ENCODE peak calls at places on chromosomes 13 and 19, in eight cellular contexts. One of them, this sample, is unnamed.

GRCh38 chr19:11138659-11139526 is 16.7 kb downstream of the SPC24 start:
- DNase-seq in ovary: peak
- DNase-seq in GM12878: no peak
- DNase-seq in thoracic aorta: peak
- DNase-seq in psoas muscle: peak
- DNase-seq in HFF-Myc: no peak
- DNase-seq in colonic mucosa: peak
- DNase-seq in PC-9: peak
- DNase-seq in this sample: peak

GRCh38 chr19:4922530-4923378 is 13.5 kb downstream of the UHRF1 start:
- DNase-seq in colonic mucosa: no peak
- DNase-seq in PC-9: no peak
- DNase-seq in ovary: no peak
- DNase-seq in thoracic aorta: no peak
- DNase-seq in psoas muscle: no peak
- DNase-seq in HFF-Myc: no peak
- DNase-seq in GM12878: no peak
- DNase-seq in this sample: no peak

GRCh38 chr13:24683833-24684599 is 3.8 kb downstream of the ATP12A start:
- DNase-seq in HFF-Myc: no peak
- DNase-seq in ovary: no peak
- DNase-seq in GM12878: no peak
- DNase-seq in PC-9: no peak
- DNase-seq in colonic mucosa: peak
- DNase-seq in thoracic aorta: no peak
- DNase-seq in psoas muscle: peak
- DNase-seq in this sample: no peak

GRCh38 chr13:41590122-41590521 is 132.8 kb downstream of the RGCC start:
- DNase-seq in thoracic aorta: no peak
- DNase-seq in psoas muscle: no peak
- DNase-seq in PC-9: no peak
- DNase-seq in HFF-Myc: no peak
- DNase-seq in colonic mucosa: no peak
- DNase-seq in GM12878: no peak
- DNase-seq in ovary: no peak
- DNase-seq in this sample: no peak

GRCh38 chr13:35785563-35786327 is 309.3 kb upstream of the MAB21L1 start:
- DNase-seq in colonic mucosa: no peak
- DNase-seq in ovary: no peak
- DNase-seq in HFF-Myc: no peak
- DNase-seq in psoas muscle: no peak
- DNase-seq in thoracic aorta: no peak
- DNase-seq in GM12878: no peak
- DNase-seq in PC-9: no peak
- DNase-seq in this sample: no peak

GRCh38 chr19:21580818-21581217 is 75.4 kb downstream of the ZNF429 start:
- DNase-seq in HFF-Myc: no peak
- DNase-seq in colonic mucosa: no peak
- DNase-seq in GM12878: no peak
- DNase-seq in thoracic aorta: no peak
- DNase-seq in ovary: no peak
- DNase-seq in psoas muscle: no peak
- DNase-seq in PC-9: no peak
- DNase-seq in this sample: no peak

GRCh38 chr19:13103961-13104847 is 1.5 kb upstream of the LYL1 start:
- DNase-seq in thoracic aorta: no peak
- DNase-seq in psoas muscle: peak
- DNase-seq in PC-9: no peak
- DNase-seq in ovary: peak
- DNase-seq in colonic mucosa: peak
- DNase-seq in HFF-Myc: no peak
- DNase-seq in GM12878: no peak
- DNase-seq in this sample: peak

GRCh38 chr13:50393641-50394040 is 378.4 kb downstream of the KCNRG start:
- DNase-seq in ovary: no peak
- DNase-seq in psoas muscle: no peak
- DNase-seq in thoracic aorta: no peak
- DNase-seq in PC-9: no peak
- DNase-seq in HFF-Myc: no peak
- DNase-seq in colonic mucosa: no peak
- DNase-seq in GM12878: no peak
- DNase-seq in this sample: no peak

GRCh38 chr13:111115051-111115840 is at the start of gene ARHGEF7:
- DNase-seq in PC-9: no peak
- DNase-seq in psoas muscle: peak
- DNase-seq in colonic mucosa: no peak
- DNase-seq in ovary: peak
- DNase-seq in thoracic aorta: no peak
- DNase-seq in GM12878: no peak
- DNase-seq in HFF-Myc: no peak
- DNase-seq in this sample: no peak

GRCh38 chr13:111384441-111385181 is 64.2 kb downstream of the TEX29 start:
- DNase-seq in PC-9: no peak
- DNase-seq in psoas muscle: no peak
- DNase-seq in colonic mucosa: no peak
- DNase-seq in GM12878: no peak
- DNase-seq in thoracic aorta: no peak
- DNase-seq in HFF-Myc: no peak
- DNase-seq in ovary: no peak
- DNase-seq in this sample: no peak

GRCh38 chr13:27708325-27708724 is 84.0 kb upstream of the GSX1 start:
- DNase-seq in GM12878: no peak
- DNase-seq in psoas muscle: no peak
- DNase-seq in HFF-Myc: no peak
- DNase-seq in PC-9: no peak
- DNase-seq in colonic mucosa: no peak
- DNase-seq in thoracic aorta: no peak
- DNase-seq in ovary: no peak
- DNase-seq in this sample: no peak

GRCh38 chr13:110371550-110372465 is 64.7 kb downstream of the COL4A2 start:
- DNase-seq in HFF-Myc: no peak
- DNase-seq in psoas muscle: no peak
- DNase-seq in thoracic aorta: no peak
- DNase-seq in GM12878: peak
- DNase-seq in PC-9: no peak
- DNase-seq in ovary: no peak
- DNase-seq in colonic mucosa: no peak
- DNase-seq in this sample: no peak

GRCh38 chr13:46297338-46297737 is 85.6 kb downstream of the LRRC63 start:
- DNase-seq in ovary: no peak
- DNase-seq in PC-9: no peak
- DNase-seq in GM12878: no peak
- DNase-seq in thoracic aorta: no peak
- DNase-seq in colonic mucosa: no peak
- DNase-seq in psoas muscle: no peak
- DNase-seq in HFF-Myc: no peak
- DNase-seq in this sample: no peak

GRCh38 chr19:54206831-54207177 is 6.1 kb downstream of the RPS9 start:
- DNase-seq in ovary: no peak
- DNase-seq in thoracic aorta: no peak
- DNase-seq in colonic mucosa: no peak
- DNase-seq in GM12878: no peak
- DNase-seq in HFF-Myc: no peak
- DNase-seq in psoas muscle: no peak
- DNase-seq in PC-9: no peak
- DNase-seq in this sample: no peak

GRCh38 chr13:98571955-98572662 is 4.8 kb downstream of the STK24 start:
- DNase-seq in HFF-Myc: peak
- DNase-seq in ovary: no peak
- DNase-seq in psoas muscle: peak
- DNase-seq in colonic mucosa: peak
- DNase-seq in thoracic aorta: no peak
- DNase-seq in PC-9: peak
- DNase-seq in GM12878: no peak
- DNase-seq in this sample: no peak

GRCh38 chr19:35027851-35028599 is 2.2 kb upstream of the SCN1B start:
- DNase-seq in GM12878: no peak
- DNase-seq in PC-9: no peak
- DNase-seq in ovary: no peak
- DNase-seq in colonic mucosa: no peak
- DNase-seq in psoas muscle: peak
- DNase-seq in HFF-Myc: no peak
- DNase-seq in thoracic aorta: no peak
- DNase-seq in this sample: no peak

GRCh38 chr13:114048463-114048862 is 74.6 kb upstream of the C13orf46 start:
- DNase-seq in colonic mucosa: no peak
- DNase-seq in HFF-Myc: no peak
- DNase-seq in psoas muscle: no peak
- DNase-seq in PC-9: no peak
- DNase-seq in thoracic aorta: no peak
- DNase-seq in GM12878: no peak
- DNase-seq in ovary: no peak
- DNase-seq in this sample: no peak

GRCh38 chr19:47848425-47848824 is 10.6 kb upstream of the TPRX2 start:
- DNase-seq in colonic mucosa: no peak
- DNase-seq in PC-9: no peak
- DNase-seq in HFF-Myc: no peak
- DNase-seq in GM12878: no peak
- DNase-seq in thoracic aorta: no peak
- DNase-seq in ovary: no peak
- DNase-seq in psoas muscle: no peak
- DNase-seq in this sample: no peak
- H3K4me3 ChIP-seq in colonic mucosa: no peak
- H3K4me3 ChIP-seq in PC-9: no peak
- H3K4me3 ChIP-seq in HFF-Myc: no peak
- H3K4me3 ChIP-seq in GM12878: no peak
- H3K4me3 ChIP-seq in thoracic aorta: no peak
- H3K4me3 ChIP-seq in ovary: no peak
- H3K4me3 ChIP-seq in psoas muscle: no peak
- H3K4me3 ChIP-seq in this sample: no peak

GRCh38 chr13:74036373-74036772 is 97.8 kb downstream of the KLF12 start:
- DNase-seq in GM12878: no peak
- DNase-seq in psoas muscle: no peak
- DNase-seq in HFF-Myc: no peak
- DNase-seq in thoracic aorta: no peak
- DNase-seq in colonic mucosa: no peak
- DNase-seq in ovary: no peak
- DNase-seq in PC-9: peak
- DNase-seq in this sample: no peak

GRCh38 chr13:74037762-74038161 is 96.4 kb downstream of the KLF12 start:
- DNase-seq in PC-9: no peak
- DNase-seq in HFF-Myc: no peak
- DNase-seq in thoracic aorta: no peak
- DNase-seq in GM12878: no peak
- DNase-seq in ovary: no peak
- DNase-seq in colonic mucosa: no peak
- DNase-seq in psoas muscle: no peak
- DNase-seq in this sample: no peak

GRCh38 chr13:74039667-74040066 is 94.5 kb downstream of the KLF12 start:
- DNase-seq in PC-9: no peak
- DNase-seq in GM12878: no peak
- DNase-seq in HFF-Myc: no peak
- DNase-seq in ovary: no peak
- DNase-seq in colonic mucosa: no peak
- DNase-seq in thoracic aorta: no peak
- DNase-seq in psoas muscle: no peak
- DNase-seq in this sample: no peak

GRCh38 chr13:74039154-74039553 is 95.0 kb downstream of the KLF12 start:
- DNase-seq in GM12878: no peak
- DNase-seq in PC-9: no peak
- DNase-seq in thoracic aorta: no peak
- DNase-seq in psoas muscle: no peak
- DNase-seq in ovary: no peak
- DNase-seq in HFF-Myc: no peak
- DNase-seq in colonic mucosa: no peak
- DNase-seq in this sample: no peak

DNA sequence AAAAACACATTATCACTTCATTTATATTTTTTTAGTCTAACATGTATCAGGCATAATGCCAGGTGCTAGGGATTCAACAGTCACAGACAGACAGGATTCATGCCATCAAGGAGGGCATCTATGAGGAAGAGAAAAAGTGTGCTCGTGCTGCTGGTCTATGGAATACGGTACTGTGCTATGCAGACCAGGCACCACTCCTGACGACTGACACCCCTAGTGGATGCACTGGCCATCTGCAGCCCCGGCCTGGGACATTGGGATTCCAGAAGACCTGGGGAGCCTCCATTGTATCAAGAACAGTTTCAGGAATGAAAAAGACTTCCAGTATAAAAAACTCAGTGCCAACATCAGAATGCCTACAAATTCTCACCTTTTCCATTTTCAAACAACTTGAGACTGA is 94.0 kb downstream of the KLF12 start:
- DNase-seq in colonic mucosa: peak
- DNase-seq in HFF-Myc: peak
- DNase-seq in psoas muscle: peak
- DNase-seq in ovary: peak
- DNase-seq in PC-9: no peak
- DNase-seq in thoracic aorta: no peak
- DNase-seq in GM12878: no peak
- DNase-seq in this sample: no peak
- TF ChIP-seq CTCF in colonic mucosa: peak
- TF ChIP-seq CTCF in HFF-Myc: peak
- TF ChIP-seq CTCF in psoas muscle: peak
- TF ChIP-seq CTCF in ovary: no peak
- TF ChIP-seq CTCF in PC-9: peak
- TF ChIP-seq CTCF in thoracic aorta: peak
- TF ChIP-seq CTCF in GM12878: peak
- TF ChIP-seq CTCF in this sample: peak

GRCh38 chr19:50326101-50326664 is 3.0 kb downstream of the KCNC3 start:
- DNase-seq in psoas muscle: no peak
- DNase-seq in colonic mucosa: no peak
- DNase-seq in PC-9: no peak
- DNase-seq in GM12878: no peak
- DNase-seq in HFF-Myc: no peak
- DNase-seq in thoracic aorta: no peak
- DNase-seq in ovary: no peak
- DNase-seq in this sample: no peak
- H3K4me3 ChIP-seq in psoas muscle: no peak
- H3K4me3 ChIP-seq in colonic mucosa: no peak
- H3K4me3 ChIP-seq in PC-9: no peak
- H3K4me3 ChIP-seq in GM12878: no peak
- H3K4me3 ChIP-seq in HFF-Myc: no peak
- H3K4me3 ChIP-seq in thoracic aorta: peak
- H3K4me3 ChIP-seq in ovary: no peak
- H3K4me3 ChIP-seq in this sample: no peak

GRCh38 chr13:61286148-61286745 is 129.4 kb downstream of the PCDH20 start:
- DNase-seq in GM12878: no peak
- DNase-seq in PC-9: no peak
- DNase-seq in colonic mucosa: no peak
- DNase-seq in ovary: no peak
- DNase-seq in psoas muscle: no peak
- DNase-seq in thoracic aorta: no peak
- DNase-seq in HFF-Myc: no peak
- DNase-seq in this sample: no peak
- TF ChIP-seq CTCF in GM12878: peak
- TF ChIP-seq CTCF in PC-9: peak
- TF ChIP-seq CTCF in colonic mucosa: no peak
- TF ChIP-seq CTCF in ovary: no peak
- TF ChIP-seq CTCF in psoas muscle: no peak
- TF ChIP-seq CTCF in thoracic aorta: no peak
- TF ChIP-seq CTCF in HFF-Myc: no peak
- TF ChIP-seq CTCF in this sample: peak

DNA sequence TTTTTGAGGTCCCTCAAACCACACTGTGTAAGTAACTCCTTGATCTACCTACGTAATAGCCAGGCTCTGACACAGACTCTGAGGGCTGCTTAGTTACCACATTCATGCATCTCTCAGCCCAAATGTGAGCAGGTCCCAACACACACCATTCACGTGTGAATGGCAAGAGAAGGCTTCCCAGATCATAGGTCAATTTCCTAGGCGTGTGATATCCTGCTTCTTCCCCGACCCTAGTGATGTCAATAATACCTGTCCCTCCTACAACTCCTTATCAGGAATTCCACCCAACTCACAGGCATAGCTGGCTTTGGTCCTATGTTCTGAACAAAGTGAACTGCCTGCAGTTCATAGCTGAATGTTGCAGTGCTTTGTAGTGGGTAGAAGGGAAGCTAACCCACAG is 334.5 kb downstream of the RFC3 start:
- DNase-seq in HFF-Myc: no peak
- DNase-seq in PC-9: no peak
- DNase-seq in psoas muscle: no peak
- DNase-seq in ovary: no peak
- DNase-seq in thoracic aorta: no peak
- DNase-seq in colonic mucosa: peak
- DNase-seq in GM12878: no peak
- DNase-seq in this sample: no peak
- H3K4me3 ChIP-seq in HFF-Myc: no peak
- H3K4me3 ChIP-seq in PC-9: no peak
- H3K4me3 ChIP-seq in psoas muscle: no peak
- H3K4me3 ChIP-seq in ovary: no peak
- H3K4me3 ChIP-seq in thoracic aorta: no peak
- H3K4me3 ChIP-seq in colonic mucosa: no peak
- H3K4me3 ChIP-seq in GM12878: no peak
- H3K4me3 ChIP-seq in this sample: no peak